ENCODE peak calls at places on chromosomes 11 and 22, in six cellular contexts. B is progenitor cell of endocrine pancreas, I is body of pancreas, Y is HEK293T, X is Right ventricle myocardium superior, W is HFF-Myc. N is an unnamed sample.

GRCh38 chr11:132158091-132158490 is 787.7 kb downstream of the NTM start:
- DNase-seq in Y (peak), B (no peak), X (no peak), I (no peak), W (no peak), N (no peak)

GRCh38 chr11:76380161-76380976 is 563 bp downstream of the THAP12 start:
- DNase-seq in Y (peak), X (peak), I (no peak), W (no peak), B (no peak), N (peak)

GRCh38 chr11:121329786-121330395 is 37.3 kb downstream of the SC5D start:
- DNase-seq in W (no peak), X (no peak), I (no peak), B (no peak), Y (no peak), N (no peak)

GRCh38 chr11:76783294-76783900 is at the start of gene TSKU:
- DNase-seq in X (peak), W (no peak), Y (no peak), B (no peak), I (peak), N (no peak)

GRCh38 chr22:46086577-46087335 is 63.6 kb upstream of the PPARA start:
- DNase-seq in B (no peak), I (peak), Y (no peak), X (peak), W (no peak), N (no peak)

GRCh38 chr22:48957311-48957986 is 870.2 kb downstream of the BRD1 start:
- DNase-seq in I (peak), W (no peak), Y (no peak), X (no peak), B (peak), N (no peak)

GRCh38 chr11:123166095-123166559 is 28.9 kb downstream of the CLMP start:
- DNase-seq in W (no peak), X (peak), B (peak), I (peak), Y (peak), N (peak)

GRCh38 chr22:46996595-46997310 is 234.3 kb downstream of the TBC1D22A start:
- DNase-seq in Y (no peak), W (no peak), B (no peak), X (no peak), I (peak), N (peak)

GRCh38 chr11:102592634-102593581 is 32.2 kb downstream of the MMP20 start:
- DNase-seq in W (no peak), I (no peak), Y (peak), B (no peak), X (no peak), N (no peak)

GRCh38 chr22:21025266-21025665 is 7.1 kb downstream of the SLC7A4 start:
- DNase-seq in X (no peak), W (no peak), Y (no peak), I (no peak), B (no peak), N (no peak)

GRCh38 chr11:115340874-115341273 is 163.3 kb downstream of the CADM1 start:
- DNase-seq in X (no peak), Y (no peak), I (no peak), B (no peak), W (no peak), N (no peak)

GRCh38 chr22:45645150-45645525 is 26.5 kb upstream of the ATXN10 start:
- DNase-seq in W (no peak), Y (no peak), B (no peak), I (no peak), X (no peak), N (no peak)

GRCh38 chr11:73866095-73866579 is 10.5 kb downstream of the COA4 start:
- DNase-seq in B (no peak), I (no peak), W (peak), Y (no peak), X (no peak), N (no peak)

GRCh38 chr11:113647856-113648255 is 58.3 kb downstream of the TMPRSS5 start:
- DNase-seq in W (no peak), I (no peak), B (no peak), X (no peak), Y (no peak), N (no peak)

GRCh38 chr22:40009231-40009769 is 14.5 kb downstream of the FAM83F start:
- DNase-seq in W (no peak), B (no peak), Y (no peak), X (no peak), I (peak), N (no peak)

GRCh38 chr11:88507771-88508557 is 170.4 kb upstream of the CTSC start:
- DNase-seq in B (no peak), I (no peak), W (no peak), X (no peak), Y (no peak), N (no peak)

GRCh38 chr11:68770781-68771180 is 19.5 kb upstream of the TESMIN start:
- DNase-seq in B (no peak), Y (no peak), X (no peak), W (no peak), I (no peak), N (no peak)

GRCh38 chr11:122343247-122343646 is 227.2 kb upstream of the BLID start:
- DNase-seq in Y (no peak), B (no peak), X (no peak), I (no peak), W (no peak), N (no peak)

N was measured in G401.